ENCODE peak calls at places on chromosomes 13 and 19, in ten cellular contexts. W is breast epithelium, Y is stomach, E is GM23338, D is Panc1, G is transverse colon, A is GM12878, Q is H1, X is HCT116, R is esophagus muscularis mucosa. Z is an unnamed sample.

GRCh38 chr19:42324655-42325307 is 654 bp upstream of the MEGF8 start:
- DNase-seq in W (no peak), Y (no peak), E (no peak), D (no peak), G (peak; percentile 22), A (no peak), Q (peak; percentile 60), X (no peak), R (no peak), Z (no peak)

GRCh38 chr13:29693297-29693945 is 97.9 kb upstream of the SLC7A1 start:
- DNase-seq in W (peak; percentile 71), Y (peak; percentile 88), E (no peak), D (no peak), G (peak; percentile 75), A (no peak), Q (no peak), X (no peak), R (no peak), Z (no peak)

GRCh38 chr19:13056052-13056660 is 46.5 kb downstream of the LYL1 start:
- DNase-seq in W (no peak), Y (peak; percentile 52), E (peak; percentile 73), D (no peak), G (peak; percentile 61), A (no peak), Q (peak; percentile 70), X (peak; percentile 64), R (no peak), Z (no peak)

GRCh38 chr19:15330801-15331418 is 1.4 kb downstream of the BRD4 start:
- DNase-seq in W (no peak), Y (no peak), E (peak; percentile 63), D (peak; percentile 12), G (peak; percentile 21), A (no peak), Q (no peak), X (no peak), R (no peak), Z (no peak)

GRCh38 chr19:28737021-28737525 is 475.9 kb downstream of the UQCRFS1 start:
- DNase-seq in W (no peak), Y (no peak), E (peak; percentile 65), D (no peak), G (no peak), A (peak; percentile 3), Q (no peak), X (no peak), R (no peak), Z (no peak)

GRCh38 chr13:113002206-113002821 is 33.3 kb downstream of the MCF2L start:
- DNase-seq in W (no peak), Y (no peak), E (peak; percentile 69), D (no peak), G (peak; percentile 32), A (no peak), Q (peak; percentile 84), X (no peak), R (no peak), Z (no peak)

GRCh38 chr13:49376121-49376520 is 67.7 kb downstream of the CAB39L start:
- DNase-seq in W (no peak), Y (no peak), E (no peak), D (no peak), G (no peak), A (no peak), Q (no peak), X (no peak), R (no peak), Z (no peak)

GRCh38 chr13:106919093-106919492 is 351.2 kb upstream of the ARGLU1 start:
- DNase-seq in W (no peak), Y (no peak), E (no peak), D (no peak), G (no peak), A (no peak), Q (no peak), X (no peak), R (no peak), Z (no peak)

GRCh38 chr13:33927315-33927714 is 109.4 kb downstream of the RFC3 start:
- DNase-seq in W (no peak), Y (no peak), E (no peak), D (no peak), G (no peak), A (no peak), Q (no peak), X (no peak), R (no peak), Z (no peak)

GRCh38 chr13:22232186-22232585 is 561.3 kb downstream of the FGF9 start:
- DNase-seq in W (no peak), Y (no peak), E (no peak), D (no peak), G (no peak), A (no peak), Q (no peak), X (no peak), R (peak; percentile 17), Z (no peak)

DNA sequence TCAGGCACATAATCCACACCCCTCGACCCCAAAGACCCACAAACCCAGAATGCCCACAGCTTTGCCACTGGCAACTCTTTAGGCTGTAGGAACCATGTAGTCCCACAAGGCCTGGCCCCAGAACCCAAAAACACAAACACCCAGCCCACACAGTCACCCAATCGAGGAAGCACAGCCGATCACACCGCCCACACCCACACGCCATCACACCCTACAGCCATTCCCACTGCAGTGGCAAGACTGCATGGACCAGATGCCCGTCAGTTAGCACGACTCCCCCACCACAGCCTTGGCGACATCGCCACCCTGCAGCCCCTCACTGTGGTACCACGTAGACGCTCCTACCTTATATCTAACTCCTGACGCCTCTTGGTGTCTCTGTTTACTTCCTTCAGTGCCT is 24.0 kb upstream of the MEIS3 start:
- DNase-seq in W (no peak), Y (no peak), E (no peak), D (no peak), G (no peak), A (no peak), Q (no peak), X (no peak), R (no peak), Z (no peak)
- H3K27me3 ChIP-seq in W (peaks cover 63% of the 10 kb centered on the region), Y (peaks cover 88% of the 10 kb centered on the region), E (peaks cover 17% of the 10 kb centered on the region), D (no peaks in the 10 kb centered on the region), G (peaks cover 73% of the 10 kb centered on the region), A (peaks cover 7% of the 10 kb centered on the region), Q (peaks cover 7% of the 10 kb centered on the region), X (peaks cover 15% of the 10 kb centered on the region), R (no peaks in the 10 kb centered on the region), Z (peaks cover 11% of the 10 kb centered on the region)

DNA sequence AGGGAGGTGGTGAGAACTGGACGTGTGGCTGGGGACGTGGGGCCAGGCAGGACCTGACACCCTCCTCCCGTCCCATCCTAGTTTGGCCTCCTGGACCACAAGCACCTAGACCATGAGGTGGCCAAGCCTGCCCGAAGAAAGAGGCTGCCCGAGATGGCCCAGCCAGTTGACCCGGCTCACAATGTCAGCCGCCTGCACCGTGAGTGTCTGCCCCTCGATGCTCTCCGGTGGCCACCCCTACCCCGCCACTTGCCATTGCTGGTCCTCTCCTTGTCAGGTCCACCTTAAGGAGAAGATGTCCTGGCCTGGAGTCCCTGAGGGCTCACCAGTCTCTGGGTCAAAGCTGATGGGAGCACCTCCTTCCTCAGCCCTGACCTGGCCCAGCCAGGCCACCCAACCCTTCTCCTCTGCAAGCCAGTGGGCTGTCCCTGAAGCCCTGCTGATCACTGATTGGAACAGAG is 2.2 kb downstream of the ANGPTL4 start:
- DNase-seq in W (no peak), Y (no peak), E (no peak), D (no peak), G (no peak), A (no peak), Q (no peak), X (no peak), R (no peak), Z (no peak)
- TF ChIP-seq POLR2AphosphoS5 in W (peak; percentile 9), Y (no peak), E (no peak), D (no peak), G (no peak), A (no peak), Q (no peak), X (no peak), R (no peak), Z (no peak)

GRCh38 chr13:41077475-41077874 is 16.2 kb downstream of the WBP4 start:
- DNase-seq in W (no peak), Y (no peak), E (no peak), D (no peak), G (no peak), A (no peak), Q (no peak), X (no peak), R (no peak), Z (no peak)
- H3K36me3 ChIP-seq in W (no peaks in the 10 kb centered on the region), Y (peaks cover 92% of the 10 kb centered on the region), E (peaks cover 31% of the 10 kb centered on the region), D (peaks cover 8% of the 10 kb centered on the region), G (no peaks in the 10 kb centered on the region), A (peaks cover 18% of the 10 kb centered on the region), Q (peaks cover 7% of the 10 kb centered on the region), X (peaks cover 28% of the 10 kb centered on the region), R (peaks cover 95% of the 10 kb centered on the region), Z (no peaks in the 10 kb centered on the region)

GRCh38 chr19:47446534-47447469 is 24.9 kb downstream of the SLC8A2 start:
- DNase-seq in W (no peak), Y (peak; percentile 27), E (peak; percentile 97), D (no peak), G (peak; percentile 32), A (no peak), Q (peak; percentile 93), X (peak; percentile 81), R (no peak), Z (no peak)

GRCh38 chr19:47445937-47446402 is 25.7 kb downstream of the SLC8A2 start:
- DNase-seq in W (no peak), Y (peak; percentile 43), E (peak; percentile 67), D (no peak), G (peak; percentile 43), A (no peak), Q (peak; percentile 65), X (no peak), R (no peak), Z (no peak)

GRCh38 chr19:47445527-47445926 is 26.2 kb downstream of the SLC8A2 start:
- DNase-seq in W (no peak), Y (no peak), E (no peak), D (no peak), G (no peak), A (no peak), Q (no peak), X (no peak), R (no peak), Z (no peak)

GRCh38 chr19:47448360-47448727 is 23.3 kb downstream of the SLC8A2 start:
- DNase-seq in W (no peak), Y (no peak), E (no peak), D (no peak), G (no peak), A (no peak), Q (no peak), X (no peak), R (no peak), Z (no peak)

GRCh38 chr19:47447470-47448359 is 24.0 kb downstream of the SLC8A2 start:
- DNase-seq in W (no peak), Y (peak; percentile 28), E (peak; percentile 99), D (no peak), G (peak; percentile 41), A (no peak), Q (peak; percentile 100), X (peak; percentile 85), R (no peak), Z (no peak)
- H3K27me3 ChIP-seq in W (peaks cover 59% of the 10 kb centered on the region), Y (peaks cover 91% of the 10 kb centered on the region), E (peaks cover 23% of the 10 kb centered on the region), D (peaks cover 5% of the 10 kb centered on the region), G (peaks cover 78% of the 10 kb centered on the region), A (peaks cover 7% of the 10 kb centered on the region), Q (peaks cover 8% of the 10 kb centered on the region), X (peaks cover 19% of the 10 kb centered on the region), R (no peaks in the 10 kb centered on the region), Z (peaks cover 11% of the 10 kb centered on the region)